ENCODE peak calls at places on chromosomes 4 and X, in ten cellular contexts. One of them, this sample, is unnamed. For H3K4me1 and H3K27me3, the result is how much of the 10 kb centered on the place peaks cover.

GRCh38 chrX:68196939-68197791 is 236.1 kb downstream of the OPHN1 start:
- DNase-seq in HCT116: peak
- DNase-seq in endodermal cell: peak
- DNase-seq in ovary: no peak
- DNase-seq in Caco-2: peak
- DNase-seq in right cardiac atrium: no peak
- DNase-seq in GM23338: peak
- DNase-seq in heart left ventricle: no peak
- DNase-seq in CD8-positive, alpha-beta T cell: peak
- DNase-seq in breast epithelium: peak
- DNase-seq in this sample: no peak

GRCh38 chrX:30153881-30154260 is 61.5 kb upstream of the MAGEB2 start:
- DNase-seq in GM23338: no peak
- DNase-seq in breast epithelium: no peak
- DNase-seq in CD8-positive, alpha-beta T cell: no peak
- DNase-seq in HCT116: no peak
- DNase-seq in Caco-2: no peak
- DNase-seq in right cardiac atrium: no peak
- DNase-seq in endodermal cell: no peak
- DNase-seq in ovary: no peak
- DNase-seq in heart left ventricle: no peak
- DNase-seq in this sample: no peak

GRCh38 chrX:77918568-77918967 is 8.1 kb downstream of the ATP7A start:
- DNase-seq in breast epithelium: no peak
- DNase-seq in right cardiac atrium: no peak
- DNase-seq in heart left ventricle: no peak
- DNase-seq in HCT116: no peak
- DNase-seq in ovary: no peak
- DNase-seq in GM23338: no peak
- DNase-seq in Caco-2: no peak
- DNase-seq in CD8-positive, alpha-beta T cell: no peak
- DNase-seq in endodermal cell: no peak
- DNase-seq in this sample: no peak

GRCh38 chr4:145679520-145679919 is 426 bp upstream of the C4orf51 start:
- DNase-seq in breast epithelium: peak
- DNase-seq in endodermal cell: no peak
- DNase-seq in GM23338: no peak
- DNase-seq in heart left ventricle: no peak
- DNase-seq in ovary: no peak
- DNase-seq in right cardiac atrium: peak
- DNase-seq in HCT116: peak
- DNase-seq in CD8-positive, alpha-beta T cell: no peak
- DNase-seq in Caco-2: no peak
- DNase-seq in this sample: peak

GRCh38 chr4:138911903-138912713 is 103.5 kb upstream of the NOCT start:
- DNase-seq in right cardiac atrium: no peak
- DNase-seq in breast epithelium: peak
- DNase-seq in heart left ventricle: no peak
- DNase-seq in GM23338: no peak
- DNase-seq in CD8-positive, alpha-beta T cell: no peak
- DNase-seq in endodermal cell: no peak
- DNase-seq in ovary: no peak
- DNase-seq in Caco-2: no peak
- DNase-seq in HCT116: no peak
- DNase-seq in this sample: no peak

GRCh38 chrX:24423960-24424359 is 41.1 kb upstream of the PDK3 start:
- DNase-seq in heart left ventricle: no peak
- DNase-seq in endodermal cell: no peak
- DNase-seq in GM23338: no peak
- DNase-seq in Caco-2: no peak
- DNase-seq in ovary: no peak
- DNase-seq in breast epithelium: no peak
- DNase-seq in HCT116: no peak
- DNase-seq in CD8-positive, alpha-beta T cell: no peak
- DNase-seq in right cardiac atrium: no peak
- DNase-seq in this sample: no peak

GRCh38 chr4:163243297-163243981 is 76.7 kb upstream of the NAF1 start:
- DNase-seq in GM23338: no peak
- DNase-seq in ovary: no peak
- DNase-seq in heart left ventricle: no peak
- DNase-seq in breast epithelium: no peak
- DNase-seq in endodermal cell: no peak
- DNase-seq in HCT116: no peak
- DNase-seq in Caco-2: no peak
- DNase-seq in CD8-positive, alpha-beta T cell: no peak
- DNase-seq in right cardiac atrium: no peak
- DNase-seq in this sample: no peak

GRCh38 chr4:139453041-139453370 is 915 bp upstream of the RAB33B start:
- DNase-seq in CD8-positive, alpha-beta T cell: peak
- DNase-seq in Caco-2: peak
- DNase-seq in right cardiac atrium: no peak
- DNase-seq in HCT116: no peak
- DNase-seq in GM23338: peak
- DNase-seq in ovary: no peak
- DNase-seq in heart left ventricle: no peak
- DNase-seq in breast epithelium: peak
- DNase-seq in endodermal cell: no peak
- DNase-seq in this sample: no peak

DNA sequence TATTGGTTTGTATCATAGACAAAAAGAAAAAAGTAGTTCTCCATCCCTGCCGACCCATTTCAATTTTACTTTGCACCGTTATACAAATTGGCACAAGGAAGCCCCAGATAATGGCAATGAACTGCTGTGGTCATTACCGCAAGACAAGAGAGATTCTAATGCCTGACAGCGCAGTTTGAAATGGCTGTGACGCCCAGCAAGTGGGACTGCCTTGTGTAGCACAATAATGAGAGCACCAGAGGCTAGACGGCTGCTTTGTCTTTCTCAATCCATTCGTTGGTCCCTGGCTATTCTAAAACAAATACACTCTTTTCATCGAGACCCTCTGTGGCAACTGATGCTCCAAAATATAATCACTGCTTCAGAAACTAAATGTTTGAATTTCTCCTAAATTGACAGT is 192.4 kb upstream of the NEIL3 start:
- DNase-seq in GM23338: peak
- DNase-seq in endodermal cell: no peak
- DNase-seq in breast epithelium: no peak
- DNase-seq in heart left ventricle: no peak
- DNase-seq in right cardiac atrium: no peak
- DNase-seq in CD8-positive, alpha-beta T cell: no peak
- DNase-seq in HCT116: no peak
- DNase-seq in ovary: no peak
- DNase-seq in Caco-2: no peak
- DNase-seq in this sample: no peak
- H3K4me3 ChIP-seq in GM23338: no peak
- H3K4me3 ChIP-seq in endodermal cell: no peak
- H3K4me3 ChIP-seq in breast epithelium: no peak
- H3K4me3 ChIP-seq in heart left ventricle: no peak
- H3K4me3 ChIP-seq in right cardiac atrium: no peak
- H3K4me3 ChIP-seq in CD8-positive, alpha-beta T cell: no peak
- H3K4me3 ChIP-seq in HCT116: no peak
- H3K4me3 ChIP-seq in ovary: no peak
- H3K4me3 ChIP-seq in Caco-2: no peak
- H3K4me3 ChIP-seq in this sample: no peak

DNA sequence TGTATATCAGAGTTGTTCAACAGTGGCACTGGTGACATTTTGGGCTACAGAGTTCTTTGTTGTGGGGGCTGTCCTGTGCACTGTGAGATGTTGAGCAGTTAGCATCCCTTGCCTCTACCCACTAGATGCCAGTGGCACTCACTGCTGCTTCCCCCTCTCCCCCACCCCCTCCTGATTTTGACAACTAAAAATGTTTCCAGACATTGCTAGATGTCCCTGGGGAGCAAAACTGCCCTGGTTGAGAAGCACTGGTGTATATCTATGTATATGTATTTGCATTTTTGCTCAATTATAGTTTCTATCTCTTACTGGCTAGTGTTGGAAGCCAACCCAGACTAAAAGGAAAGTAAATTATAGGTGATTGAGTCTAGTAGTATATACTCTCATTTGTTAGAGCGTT is 2.4 kb downstream of the TMEM131L start:
- DNase-seq in GM23338: no peak
- DNase-seq in heart left ventricle: no peak
- DNase-seq in HCT116: no peak
- DNase-seq in breast epithelium: no peak
- DNase-seq in right cardiac atrium: no peak
- DNase-seq in CD8-positive, alpha-beta T cell: no peak
- DNase-seq in Caco-2: no peak
- DNase-seq in ovary: no peak
- DNase-seq in endodermal cell: no peak
- DNase-seq in this sample: no peak
- H3K4me1 ChIP-seq in GM23338: under half
- H3K4me1 ChIP-seq in heart left ventricle: half or more
- H3K4me1 ChIP-seq in HCT116: under half
- H3K4me1 ChIP-seq in breast epithelium: under half
- H3K4me1 ChIP-seq in right cardiac atrium: under half
- H3K4me1 ChIP-seq in CD8-positive, alpha-beta T cell: half or more
- H3K4me1 ChIP-seq in Caco-2: under half
- H3K4me1 ChIP-seq in ovary: under half
- H3K4me1 ChIP-seq in endodermal cell: under half
- H3K4me1 ChIP-seq in this sample: half or more

DNA sequence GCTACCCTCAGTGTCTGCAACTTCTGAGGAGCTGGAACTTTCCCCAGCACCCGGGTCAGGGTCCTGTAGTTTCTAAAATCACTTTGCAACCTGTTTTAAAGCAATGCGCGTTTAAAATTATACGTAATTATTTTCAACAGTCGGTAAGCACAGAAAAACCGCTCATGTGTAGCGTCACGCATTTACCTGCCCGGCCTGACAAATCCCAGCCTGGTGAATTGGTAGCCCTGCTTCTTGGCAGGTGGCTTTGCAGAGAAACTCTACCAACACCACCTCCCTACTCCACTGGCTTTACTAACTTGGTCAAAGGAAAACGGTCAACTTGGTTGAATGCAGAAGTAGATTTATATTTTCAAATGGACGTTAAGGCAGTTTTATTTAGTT is 651 bp downstream of the BANK1 start:
- DNase-seq in HCT116: peak
- DNase-seq in Caco-2: no peak
- DNase-seq in CD8-positive, alpha-beta T cell: no peak
- DNase-seq in endodermal cell: no peak
- DNase-seq in heart left ventricle: no peak
- DNase-seq in right cardiac atrium: no peak
- DNase-seq in ovary: no peak
- DNase-seq in GM23338: peak
- DNase-seq in breast epithelium: no peak
- DNase-seq in this sample: no peak
- H3K27me3 ChIP-seq in HCT116: under half
- H3K27me3 ChIP-seq in Caco-2: under half
- H3K27me3 ChIP-seq in CD8-positive, alpha-beta T cell: under half
- H3K27me3 ChIP-seq in endodermal cell: under half
- H3K27me3 ChIP-seq in heart left ventricle: under half
- H3K27me3 ChIP-seq in right cardiac atrium: under half
- H3K27me3 ChIP-seq in ovary: under half
- H3K27me3 ChIP-seq in GM23338: under half
- H3K27me3 ChIP-seq in breast epithelium: under half
- H3K27me3 ChIP-seq in this sample: under half

DNA sequence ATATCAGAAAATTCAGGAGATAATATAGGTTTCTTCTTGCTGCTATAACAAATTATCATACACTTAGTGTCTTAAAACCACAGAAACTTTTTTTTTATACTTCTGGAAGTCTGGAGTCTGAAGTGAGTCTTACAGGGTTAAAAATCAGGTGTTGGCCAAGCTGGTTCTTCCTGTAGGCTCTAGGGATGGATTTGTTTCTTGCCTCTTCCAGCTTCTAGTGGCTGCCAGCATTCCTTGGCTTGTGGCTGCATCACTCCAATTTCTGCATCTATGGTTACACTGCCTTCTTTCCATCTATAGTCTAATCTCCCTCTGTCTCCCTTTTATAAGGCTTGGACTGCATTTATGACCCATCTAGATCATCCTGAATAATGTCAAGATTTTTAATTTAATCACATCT is 68.7 kb downstream of the ANTXR2 start:
- DNase-seq in CD8-positive, alpha-beta T cell: no peak
- DNase-seq in ovary: no peak
- DNase-seq in breast epithelium: no peak
- DNase-seq in endodermal cell: no peak
- DNase-seq in Caco-2: no peak
- DNase-seq in GM23338: no peak
- DNase-seq in right cardiac atrium: no peak
- DNase-seq in heart left ventricle: no peak
- DNase-seq in HCT116: no peak
- DNase-seq in this sample: no peak
- H3K4me3 ChIP-seq in CD8-positive, alpha-beta T cell: no peak
- H3K4me3 ChIP-seq in ovary: no peak
- H3K4me3 ChIP-seq in breast epithelium: no peak
- H3K4me3 ChIP-seq in endodermal cell: peak
- H3K4me3 ChIP-seq in Caco-2: no peak
- H3K4me3 ChIP-seq in GM23338: no peak
- H3K4me3 ChIP-seq in right cardiac atrium: no peak
- H3K4me3 ChIP-seq in heart left ventricle: no peak
- H3K4me3 ChIP-seq in HCT116: no peak
- H3K4me3 ChIP-seq in this sample: no peak

DNA sequence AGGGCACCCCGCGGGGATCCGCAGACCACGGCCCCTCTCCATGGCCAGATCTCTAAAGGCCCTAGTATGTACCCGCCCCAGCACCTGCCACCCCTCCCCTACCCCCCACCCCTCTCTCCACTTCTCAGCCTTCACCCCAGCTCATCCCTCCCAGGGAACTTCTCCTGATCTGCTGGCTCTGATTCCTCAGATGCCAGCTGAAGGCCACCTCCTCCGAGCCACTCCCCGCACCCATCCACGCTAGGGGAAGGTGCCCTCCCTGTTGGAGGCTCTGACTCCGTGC is 11.9 kb downstream of the PSAPL1 start:
- DNase-seq in right cardiac atrium: no peak
- DNase-seq in breast epithelium: no peak
- DNase-seq in Caco-2: no peak
- DNase-seq in HCT116: no peak
- DNase-seq in GM23338: no peak
- DNase-seq in heart left ventricle: no peak
- DNase-seq in ovary: no peak
- DNase-seq in CD8-positive, alpha-beta T cell: peak
- DNase-seq in endodermal cell: no peak
- DNase-seq in this sample: no peak
- H3K4me1 ChIP-seq in right cardiac atrium: under half
- H3K4me1 ChIP-seq in breast epithelium: under half
- H3K4me1 ChIP-seq in Caco-2: under half
- H3K4me1 ChIP-seq in HCT116: under half
- H3K4me1 ChIP-seq in GM23338: under half
- H3K4me1 ChIP-seq in heart left ventricle: under half
- H3K4me1 ChIP-seq in ovary: under half
- H3K4me1 ChIP-seq in CD8-positive, alpha-beta T cell: under half
- H3K4me1 ChIP-seq in endodermal cell: under half
- H3K4me1 ChIP-seq in this sample: under half

DNA sequence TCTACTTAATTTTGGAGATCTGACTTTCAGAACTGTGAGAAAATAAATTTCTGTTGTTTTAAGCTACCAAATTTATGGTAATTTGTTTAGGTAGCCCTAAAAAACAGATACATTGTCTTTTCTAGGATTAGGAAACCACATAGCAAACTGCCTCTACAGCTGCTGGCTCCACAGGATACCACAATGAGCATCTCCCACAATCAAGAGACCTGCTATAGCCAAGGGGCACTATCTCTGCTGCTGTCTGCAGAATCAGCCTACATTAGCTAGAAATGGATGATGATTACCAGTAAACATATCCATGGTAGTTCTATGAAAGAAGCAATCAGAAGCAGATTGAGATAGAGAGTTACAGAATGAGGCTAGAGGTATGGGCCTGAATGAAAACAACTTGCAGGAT is 244.3 kb upstream of the NDST4 start:
- DNase-seq in CD8-positive, alpha-beta T cell: no peak
- DNase-seq in breast epithelium: no peak
- DNase-seq in ovary: no peak
- DNase-seq in heart left ventricle: no peak
- DNase-seq in endodermal cell: no peak
- DNase-seq in HCT116: no peak
- DNase-seq in GM23338: no peak
- DNase-seq in right cardiac atrium: no peak
- DNase-seq in Caco-2: no peak
- DNase-seq in this sample: no peak
- H3K27me3 ChIP-seq in CD8-positive, alpha-beta T cell: under half
- H3K27me3 ChIP-seq in breast epithelium: under half
- H3K27me3 ChIP-seq in ovary: under half
- H3K27me3 ChIP-seq in heart left ventricle: under half
- H3K27me3 ChIP-seq in endodermal cell: under half
- H3K27me3 ChIP-seq in HCT116: under half
- H3K27me3 ChIP-seq in GM23338: under half
- H3K27me3 ChIP-seq in right cardiac atrium: under half
- H3K27me3 ChIP-seq in Caco-2: under half
- H3K27me3 ChIP-seq in this sample: under half